ENCODE peak calls at places on chromosome 22, in ten cellular contexts. C, T, D, Z, I, S, V, H, F and Y are unnamed samples.
A peak's percentile ranks its signal among the peaks of the same experiment; 100 is the strongest.

GRCh38 chr22:40585205-40585778 is 51.2 kb downstream of the MRTFA start:
- DNase-seq in C (no peak), T (no peak), D (no peak), Z (no peak), I (no peak), S (no peak), V (no peak), H (no peak), F (no peak), Y (no peak)

GRCh38 chr22:16973591-16974297 is 34.3 kb downstream of the GAB4 start:
- DNase-seq in C (no peak), T (no peak), D (no peak), Z (no peak), I (no peak), S (no peak), V (no peak), H (no peak), F (no peak), Y (no peak)

GRCh38 chr22:44583076-44583760 is 85.2 kb upstream of the RTL6 start:
- DNase-seq in C (peak; percentile 24), T (no peak), D (no peak), Z (no peak), I (no peak), S (no peak), V (no peak), H (no peak), F (no peak), Y (no peak)

GRCh38 chr22:20567371-20567847 is 60.0 kb downstream of the MED15 start:
- DNase-seq in C (peak; percentile 32), T (no peak), D (no peak), Z (no peak), I (no peak), S (no peak), V (no peak), H (peak; percentile 8), F (no peak), Y (no peak)

GRCh38 chr22:39622881-39623367 is 52.4 kb downstream of the CACNA1I start:
- DNase-seq in C (peak; percentile 89), T (no peak), D (peak; percentile 71), Z (peak; percentile 45), I (no peak), S (peak; percentile 89), V (peak; percentile 75), H (peak; percentile 81), F (peak; percentile 59), Y (peak; percentile 58)

GRCh38 chr22:25475554-25476022 is 88.9 kb upstream of the GRK3 start:
- DNase-seq in C (no peak), T (no peak), D (no peak), Z (no peak), I (no peak), S (peak; percentile 72), V (no peak), H (no peak), F (no peak), Y (peak; percentile 28)

GRCh38 chr22:38941488-38941987 is 15.9 kb upstream of the APOBEC3A start:
- DNase-seq in C (no peak), T (no peak), D (no peak), Z (no peak), I (no peak), S (no peak), V (peak; percentile 0), H (no peak), F (no peak), Y (no peak)

GRCh38 chr22:42365337-42365865 is 66.8 kb downstream of the NFAM1 start:
- DNase-seq in C (no peak), T (no peak), D (no peak), Z (no peak), I (no peak), S (peak; percentile 75), V (peak; percentile 87), H (no peak), F (no peak), Y (no peak)

GRCh38 chr22:32800158-32800557 is 1.3 kb upstream of the TIMP3 start:
- DNase-seq in C (no peak), T (no peak), D (no peak), Z (no peak), I (no peak), S (no peak), V (no peak), H (no peak), F (no peak), Y (no peak)

GRCh38 chr22:47190276-47190956 is 428.0 kb downstream of the TBC1D22A start:
- DNase-seq in C (peak; percentile 61), T (no peak), D (no peak), Z (no peak), I (no peak), S (no peak), V (no peak), H (no peak), F (no peak), Y (no peak)

GRCh38 chr22:22057617-22058378 is 75.2 kb upstream of the TOP3B start:
- DNase-seq in C (no peak), T (no peak), D (no peak), Z (no peak), I (no peak), S (no peak), V (no peak), H (no peak), F (no peak), Y (no peak)

GRCh38 chr22:44047891-44048301 is 23.8 kb downstream of the PARVB start:
- DNase-seq in C (no peak), T (no peak), D (no peak), Z (no peak), I (no peak), S (no peak), V (no peak), H (no peak), F (no peak), Y (no peak)

GRCh38 chr22:30079952-30080533 is at the start of gene HORMAD2:
- DNase-seq in C (no peak), T (no peak), D (peak; percentile 31), Z (peak; percentile 69), I (no peak), S (no peak), V (peak; percentile 96), H (no peak), F (no peak), Y (no peak)
- H3K4me3 ChIP-seq in C (peak within 1 kb of the TSS; percentile 10), T (no peak within 1 kb of the TSS), D (peak within 1 kb of the TSS; percentile 25), Z (no peak within 1 kb of the TSS), I (no peak within 1 kb of the TSS), S (no peak within 1 kb of the TSS), V (peak within 1 kb of the TSS; percentile 42), H (no peak within 1 kb of the TSS), F (no peak within 1 kb of the TSS), Y (no peak within 1 kb of the TSS)

GRCh38 chr22:49931863-49932262 is 13.4 kb downstream of the CRELD2 start:
- DNase-seq in C (no peak), T (no peak), D (no peak), Z (no peak), I (no peak), S (no peak), V (no peak), H (no peak), F (no peak), Y (no peak)
- H3K4me3 ChIP-seq in C (no peak overlapping the region), T (no peak overlapping the region), D (no peak overlapping the region), Z (no peak overlapping the region), I (no peak overlapping the region), S (no peak overlapping the region), V (no peak overlapping the region), H (no peak overlapping the region), F (no peak overlapping the region), Y (no peak overlapping the region)

DNA sequence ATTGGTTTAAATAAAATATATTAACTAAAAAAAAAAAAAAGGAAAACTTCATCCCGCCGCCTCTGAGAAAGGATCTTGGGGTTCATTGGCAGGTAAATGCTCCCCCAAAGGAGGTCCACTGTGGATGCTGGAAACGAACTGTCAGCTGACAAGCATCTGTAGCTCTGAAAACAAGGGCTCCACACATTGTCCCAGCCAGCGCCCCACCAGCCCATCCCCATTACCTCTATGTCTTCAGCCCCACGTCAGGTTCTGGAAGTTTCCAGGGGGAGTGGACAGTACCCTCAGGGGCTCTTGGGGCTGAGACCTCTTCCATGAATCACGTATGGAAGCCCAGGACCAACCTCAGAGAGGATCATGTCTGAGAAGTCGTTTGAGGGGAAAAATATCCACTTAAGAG is 66.4 kb upstream of the WNT7B start:
- DNase-seq in C (peak; percentile 54), T (no peak), D (no peak), Z (no peak), I (no peak), S (peak; percentile 8), V (no peak), H (peak; percentile 24), F (no peak), Y (no peak)
- H3K4me3 ChIP-seq in C (no peak overlapping the region), T (peak overlapping the region; percentile 75), D (peak overlapping the region; percentile 75), Z (no peak overlapping the region), I (no peak overlapping the region), S (peak overlapping the region; percentile 30), V (no peak overlapping the region), H (no peak overlapping the region), F (no peak overlapping the region), Y (no peak overlapping the region)

GRCh38 chr22:28441720-28442263 is 237.8 kb downstream of the TTC28 start:
- DNase-seq in C (no peak), T (no peak), D (no peak), Z (peak; percentile 6), I (no peak), S (no peak), V (peak; percentile 5), H (no peak), F (no peak), Y (no peak)

GRCh38 chr22:28442951-28443876 is 236.4 kb downstream of the TTC28 start:
- DNase-seq in C (peak; percentile 78), T (no peak), D (peak; percentile 68), Z (peak; percentile 39), I (no peak), S (peak; percentile 79), V (peak; percentile 78), H (peak; percentile 62), F (peak; percentile 28), Y (peak; percentile 90)

GRCh38 chr22:28442264-28442950 is 237.2 kb downstream of the TTC28 start:
- DNase-seq in C (peak; percentile 90), T (no peak), D (peak; percentile 78), Z (peak; percentile 58), I (no peak), S (peak; percentile 86), V (peak; percentile 91), H (peak; percentile 85), F (peak; percentile 64), Y (peak; percentile 84)

GRCh38 chr22:28438183-28438778 is 241.4 kb downstream of the TTC28 start:
- DNase-seq in C (no peak), T (no peak), D (no peak), Z (no peak), I (no peak), S (no peak), V (no peak), H (no peak), F (no peak), Y (no peak)

DNA sequence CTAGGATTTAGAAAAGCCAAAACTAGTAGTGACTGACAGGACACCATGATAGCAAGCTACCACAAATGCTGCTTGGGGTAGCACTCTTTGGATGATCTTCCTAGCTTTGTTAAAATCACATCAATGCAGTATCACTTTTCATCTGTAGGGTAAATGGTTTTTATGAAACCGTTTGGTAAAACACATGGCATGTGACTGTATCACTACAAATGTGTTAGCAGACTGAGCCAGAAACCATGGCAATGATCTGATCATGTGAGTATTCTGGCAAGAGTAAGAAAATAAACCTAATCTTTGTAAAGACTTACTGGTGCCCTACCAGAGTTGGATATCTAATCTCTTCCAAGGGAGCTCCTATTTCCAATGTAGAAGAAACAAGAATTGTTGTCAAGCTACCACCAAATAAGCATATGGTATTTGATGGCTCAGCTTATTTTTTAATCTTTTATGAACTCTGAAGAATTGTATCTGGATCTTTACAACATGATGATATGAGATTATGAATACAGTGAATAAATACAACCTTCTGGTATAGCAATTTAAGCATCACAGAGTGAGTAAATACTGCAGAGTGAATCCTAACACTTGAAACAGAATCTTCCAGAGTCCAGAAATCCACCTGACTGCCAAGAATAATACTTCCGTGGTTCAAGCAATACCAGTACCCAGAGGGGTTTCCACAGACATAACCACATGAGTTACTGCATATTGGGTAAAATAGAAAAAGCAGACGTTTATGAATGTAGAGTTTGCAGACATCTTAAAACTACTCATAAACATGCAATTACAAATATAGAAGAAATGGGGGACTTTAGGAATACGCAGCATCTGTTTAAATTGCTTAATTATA is 238.9 kb downstream of the TTC28 start:
- DNase-seq in C (no peak), T (no peak), D (no peak), Z (no peak), I (no peak), S (no peak), V (no peak), H (no peak), F (no peak), Y (peak; percentile 68)
- H3K4me3 ChIP-seq in C (no peak overlapping the region), T (peak overlapping the region; percentile 15), D (no peak overlapping the region), Z (no peak overlapping the region), I (peak overlapping the region; percentile 65), S (no peak overlapping the region), V (no peak overlapping the region), H (no peak overlapping the region), F (no peak overlapping the region), Y (peak overlapping the region; percentile 84)